ENCODE peak calls at places on chromosome 5, in four cellular contexts. One of them, this sample, is unnamed.

GRCh38 chr5:103305829-103306228 is 47.3 kb downstream of the MACIR start:
- DNase-seq in K562: no peak
- DNase-seq in H1: no peak
- DNase-seq in GM12878: no peak
- DNase-seq in this sample: no peak

GRCh38 chr5:10457682-10458574 is 16.2 kb downstream of the ROPN1L start:
- DNase-seq in H1: no peak
- DNase-seq in GM12878: no peak
- DNase-seq in K562: peak; percentile 35
- DNase-seq in this sample: peak; percentile 39

GRCh38 chr5:27275353-27275752 is 237.0 kb upstream of the CDH9 start:
- DNase-seq in GM12878: no peak
- DNase-seq in K562: no peak
- DNase-seq in H1: no peak
- DNase-seq in this sample: no peak

GRCh38 chr5:94524841-94525697 is 93.3 kb downstream of the KIAA0825 start:
- DNase-seq in K562: peak; percentile 45
- DNase-seq in GM12878: peak; percentile 9
- DNase-seq in H1: no peak
- DNase-seq in this sample: peak; percentile 46

GRCh38 chr5:124349931-124350330 is 396.5 kb downstream of the ZNF608 start:
- DNase-seq in K562: no peak
- DNase-seq in GM12878: no peak
- DNase-seq in H1: no peak
- DNase-seq in this sample: no peak

GRCh38 chr5:151628112-151628823 is 37.1 kb upstream of the FAT2 start:
- DNase-seq in K562: no peak
- DNase-seq in GM12878: no peak
- DNase-seq in H1: no peak
- DNase-seq in this sample: no peak

GRCh38 chr5:116942622-116943021 is 368.0 kb upstream of the SEMA6A start:
- DNase-seq in K562: no peak
- DNase-seq in GM12878: no peak
- DNase-seq in H1: no peak
- DNase-seq in this sample: no peak

GRCh38 chr5:122121782-122122465 is 7.4 kb upstream of the ZNF474 start:
- DNase-seq in H1: no peak
- DNase-seq in K562: peak; percentile 83
- DNase-seq in GM12878: no peak
- DNase-seq in this sample: no peak

GRCh38 chr5:143573568-143574170 is 170.2 kb upstream of the NR3C1 start:
- DNase-seq in H1: no peak
- DNase-seq in GM12878: no peak
- DNase-seq in K562: no peak
- DNase-seq in this sample: no peak

GRCh38 chr5:32083981-32084430 is 90.1 kb downstream of the GOLPH3 start:
- DNase-seq in H1: no peak
- DNase-seq in K562: no peak
- DNase-seq in GM12878: no peak
- DNase-seq in this sample: no peak

GRCh38 chr5:121737120-121737519 is 114.6 kb upstream of the FTMT start:
- DNase-seq in GM12878: no peak
- DNase-seq in K562: peak; percentile 16
- DNase-seq in H1: no peak
- DNase-seq in this sample: no peak

GRCh38 chr5:71883745-71884103 is 164.6 kb downstream of the CARTPT start:
- DNase-seq in H1: no peak
- DNase-seq in K562: no peak
- DNase-seq in GM12878: no peak
- DNase-seq in this sample: no peak

GRCh38 chr5:120405291-120405864 is 58.7 kb upstream of the PRR16 start:
- DNase-seq in H1: no peak
- DNase-seq in GM12878: no peak
- DNase-seq in K562: no peak
- DNase-seq in this sample: no peak

GRCh38 chr5:56580864-56581263 is 234.5 kb upstream of the MAP3K1 start:
- DNase-seq in K562: no peak
- DNase-seq in GM12878: no peak
- DNase-seq in H1: no peak
- DNase-seq in this sample: no peak

GRCh38 chr5:21121213-21121612 is 1133.2 kb upstream of the CDH18 start:
- DNase-seq in H1: no peak
- DNase-seq in K562: no peak
- DNase-seq in GM12878: no peak
- DNase-seq in this sample: no peak

GRCh38 chr5:95630394-95630917 is 10.6 kb downstream of the GPR150 start:
- DNase-seq in K562: no peak
- DNase-seq in GM12878: no peak
- DNase-seq in H1: no peak
- DNase-seq in this sample: no peak

GRCh38 chr5:95628933-95629332 is 9.0 kb downstream of the GPR150 start:
- DNase-seq in K562: no peak
- DNase-seq in H1: no peak
- DNase-seq in GM12878: no peak
- DNase-seq in this sample: no peak

GRCh38 chr5:95631991-95632675 is 12.2 kb downstream of the GPR150 start:
- DNase-seq in GM12878: no peak
- DNase-seq in K562: peak; percentile 62
- DNase-seq in H1: no peak
- DNase-seq in this sample: no peak

GRCh38 chr5:95628154-95628810 is 8.4 kb downstream of the GPR150 start:
- DNase-seq in H1: no peak
- DNase-seq in K562: no peak
- DNase-seq in GM12878: no peak
- DNase-seq in this sample: no peak

GRCh38 chr5:95631265-95631957 is 11.5 kb downstream of the GPR150 start:
- DNase-seq in H1: no peak
- DNase-seq in K562: peak; percentile 33
- DNase-seq in GM12878: no peak
- DNase-seq in this sample: no peak
- TF ChIP-seq YY1 in H1: no peak
- TF ChIP-seq YY1 in K562: no peak
- TF ChIP-seq YY1 in GM12878: no peak
- TF ChIP-seq YY1 in this sample: no peak

GRCh38 chr5:135216072-135216812 is 182.2 kb upstream of the PITX1 start:
- DNase-seq in GM12878: no peak
- DNase-seq in K562: no peak
- DNase-seq in H1: peak; percentile 20
- DNase-seq in this sample: no peak

GRCh38 chr5:135213466-135214239 is 179.6 kb upstream of the PITX1 start:
- DNase-seq in K562: no peak
- DNase-seq in GM12878: no peak
- DNase-seq in H1: peak; percentile 39
- DNase-seq in this sample: no peak

GRCh38 chr5:135215617-135215995 is 181.6 kb upstream of the PITX1 start:
- DNase-seq in K562: no peak
- DNase-seq in H1: no peak
- DNase-seq in GM12878: no peak
- DNase-seq in this sample: no peak

GRCh38 chr5:135216813-135217154 is 182.2 kb downstream of the MACROH2A1 start:
- DNase-seq in GM12878: no peak
- DNase-seq in K562: no peak
- DNase-seq in H1: no peak
- DNase-seq in this sample: no peak

DNA sequence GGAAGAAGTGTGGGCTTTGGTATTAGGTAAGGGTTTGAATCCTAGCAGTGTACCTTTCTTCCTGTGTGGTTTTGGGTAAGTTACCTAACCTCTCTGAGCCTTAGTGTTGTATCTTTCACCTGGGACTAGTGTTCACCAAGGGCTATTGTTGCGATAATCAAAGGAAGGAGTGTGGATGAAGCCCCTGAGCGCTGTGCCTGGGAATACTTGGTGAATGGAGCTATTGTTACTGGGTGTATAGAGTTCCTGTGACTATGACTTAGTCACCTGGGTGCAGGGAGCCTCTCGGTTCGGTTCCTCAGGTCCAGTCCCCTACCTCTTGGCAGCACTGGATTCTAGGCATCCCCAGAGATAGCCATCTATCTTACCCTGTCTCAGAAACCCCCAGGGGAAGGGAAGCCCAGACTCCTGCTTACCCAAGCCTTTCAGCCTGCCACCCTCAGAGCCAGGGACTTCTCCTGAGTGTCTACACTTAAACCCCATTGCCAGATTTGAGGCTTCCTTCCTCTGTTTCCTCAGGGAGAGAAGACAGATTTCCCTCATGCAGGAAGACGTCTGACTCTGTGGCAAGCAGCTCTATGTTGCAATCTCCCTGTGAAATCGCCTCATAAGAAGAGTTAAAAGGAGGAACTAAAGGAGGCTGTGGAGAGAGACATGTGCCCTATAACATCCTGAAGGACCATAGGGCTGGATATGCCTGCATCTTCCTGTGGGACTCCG is 181.0 kb upstream of the PITX1 start:
- DNase-seq in GM12878: no peak
- DNase-seq in H1: peak; percentile 13
- DNase-seq in K562: no peak
- DNase-seq in this sample: peak; percentile 3
- TF ChIP-seq NRF1 in GM12878: no peak
- TF ChIP-seq NRF1 in H1: no peak
- TF ChIP-seq NRF1 in K562: no peak
- TF ChIP-seq NRF1 in this sample: no peak

GRCh38 chr5:58274199-58274598 is 185.7 kb downstream of the PLK2 start:
- DNase-seq in GM12878: no peak
- DNase-seq in H1: no peak
- DNase-seq in K562: no peak
- DNase-seq in this sample: no peak
- TF ChIP-seq YY1 in GM12878: no peak
- TF ChIP-seq YY1 in H1: no peak
- TF ChIP-seq YY1 in K562: no peak
- TF ChIP-seq YY1 in this sample: no peak

GRCh38 chr5:109741390-109741789 is 51.7 kb downstream of the MAN2A1 start:
- DNase-seq in GM12878: no peak
- DNase-seq in K562: no peak
- DNase-seq in H1: no peak
- DNase-seq in this sample: no peak

GRCh38 chr5:109739741-109740140 is 50.0 kb downstream of the MAN2A1 start:
- DNase-seq in K562: no peak
- DNase-seq in GM12878: no peak
- DNase-seq in H1: no peak
- DNase-seq in this sample: no peak

GRCh38 chr5:109743770-109744212 is 54.1 kb downstream of the MAN2A1 start:
- DNase-seq in H1: no peak
- DNase-seq in K562: peak; percentile 74
- DNase-seq in GM12878: no peak
- DNase-seq in this sample: no peak

GRCh38 chr5:109743041-109743531 is 53.4 kb downstream of the MAN2A1 start:
- DNase-seq in H1: no peak
- DNase-seq in GM12878: no peak
- DNase-seq in K562: peak; percentile 46
- DNase-seq in this sample: no peak

DNA sequence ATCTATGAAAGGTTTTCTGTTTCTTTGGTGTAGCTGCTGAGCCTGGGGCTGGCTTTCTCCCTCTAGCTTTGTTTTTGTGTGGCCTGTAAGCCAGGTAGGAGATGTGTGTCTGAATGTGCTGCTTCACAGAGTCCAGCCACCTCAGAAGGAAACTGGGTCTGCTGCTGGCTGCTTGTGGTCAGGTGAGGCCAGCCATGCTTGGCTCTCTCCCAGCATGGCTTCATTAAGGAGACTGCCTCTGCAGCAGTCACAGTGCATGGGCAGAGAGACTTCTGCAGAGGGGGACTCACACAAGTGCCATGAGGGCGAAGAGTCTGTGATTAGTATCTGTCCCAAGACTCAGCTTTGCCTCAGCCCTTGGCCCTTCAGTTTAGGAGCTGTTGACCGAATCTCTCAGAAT is 50.6 kb downstream of the MAN2A1 start:
- DNase-seq in GM12878: peak; percentile 32
- DNase-seq in H1: no peak
- DNase-seq in K562: no peak
- DNase-seq in this sample: no peak
- TF ChIP-seq NRF1 in GM12878: no peak
- TF ChIP-seq NRF1 in H1: no peak
- TF ChIP-seq NRF1 in K562: no peak
- TF ChIP-seq NRF1 in this sample: no peak

GRCh38 chr5:926416-927171 is 33.9 kb downstream of the TRIP13 start:
- DNase-seq in H1: peak; percentile 72
- DNase-seq in K562: no peak
- DNase-seq in GM12878: no peak
- DNase-seq in this sample: peak; percentile 54
- TF ChIP-seq YY1 in H1: no peak
- TF ChIP-seq YY1 in K562: no peak
- TF ChIP-seq YY1 in GM12878: no peak
- TF ChIP-seq YY1 in this sample: no peak

GRCh38 chr5:125411163-125412050 is 665.0 kb upstream of the ZNF608 start:
- DNase-seq in GM12878: peak; percentile 50
- DNase-seq in H1: no peak
- DNase-seq in K562: no peak
- DNase-seq in this sample: no peak
- TF ChIP-seq NRF1 in GM12878: no peak
- TF ChIP-seq NRF1 in H1: no peak
- TF ChIP-seq NRF1 in K562: no peak
- TF ChIP-seq NRF1 in this sample: no peak

GRCh38 chr5:64766105-64766504 is 2.4 kb downstream of the SREK1IP1 start:
- DNase-seq in K562: no peak
- DNase-seq in H1: no peak
- DNase-seq in GM12878: no peak
- DNase-seq in this sample: no peak

GRCh38 chr5:64769856-64770255 is 1.1 kb downstream of the CWC27 start:
- DNase-seq in GM12878: no peak
- DNase-seq in H1: no peak
- DNase-seq in K562: no peak
- DNase-seq in this sample: no peak

GRCh38 chr5:64766934-64767333 is 1.6 kb downstream of the SREK1IP1 start:
- DNase-seq in H1: no peak
- DNase-seq in K562: no peak
- DNase-seq in GM12878: no peak
- DNase-seq in this sample: no peak

GRCh38 chr5:64768358-64769312 is at the start of the genes CWC27 and SREK1IP1:
- DNase-seq in GM12878: peak; percentile 79
- DNase-seq in H1: peak; percentile 85
- DNase-seq in K562: peak; percentile 91
- DNase-seq in this sample: peak; percentile 75

DNA sequence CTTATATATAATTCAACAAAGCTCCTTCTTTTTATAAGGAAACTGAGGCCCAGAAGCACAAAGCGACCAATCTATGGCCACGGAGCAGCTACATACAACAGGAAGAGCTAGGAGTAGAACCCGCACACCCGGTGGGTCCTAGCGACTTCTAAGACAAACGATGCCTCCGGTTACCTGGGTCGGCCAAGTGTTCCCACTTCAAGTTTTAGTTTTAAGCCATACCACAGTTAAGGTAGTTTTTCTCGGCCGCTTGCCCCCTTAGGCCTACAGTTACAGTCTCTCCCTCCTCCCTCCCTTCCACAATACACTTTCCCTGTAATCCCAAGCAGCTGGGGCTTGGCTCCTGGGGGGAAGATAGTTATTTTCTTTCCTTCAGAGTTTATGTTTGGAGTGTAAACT is 533 bp downstream of the SREK1IP1 start:
- DNase-seq in K562: peak; percentile 38
- DNase-seq in H1: no peak
- DNase-seq in GM12878: no peak
- DNase-seq in this sample: no peak
- TF ChIP-seq YY1 in K562: no peak
- TF ChIP-seq YY1 in H1: no peak
- TF ChIP-seq YY1 in GM12878: no peak
- TF ChIP-seq YY1 in this sample: no peak